ENCODE peak calls at places on chromosomes 4 and X, in seven cellular contexts. One of them, this sample, is unnamed.

GRCh38 chr4:83196936-83197335 is 82.4 kb upstream of the PLAC8 start:
- DNase-seq in activated naive CD4-positive, alpha-beta T cell: no peak
- DNase-seq in right cardiac atrium: no peak
- DNase-seq in GM13976: no peak
- DNase-seq in left ventricle myocardium inferior: no peak
- DNase-seq in NCI-H526 treated with DMSO at 0.1 percent for 48 hours: no peak
- DNase-seq in activated effector memory CD4-positive, alpha-beta T cell treated with Interleukin-2 at 50 U/mL for 16 hours: no peak
- DNase-seq in this sample: no peak

GRCh38 chrX:120664081-120664480 is 34.2 kb upstream of the C1GALT1C1 start:
- DNase-seq in right cardiac atrium: no peak
- DNase-seq in NCI-H526 treated with DMSO at 0.1 percent for 48 hours: no peak
- DNase-seq in activated effector memory CD4-positive, alpha-beta T cell treated with Interleukin-2 at 50 U/mL for 16 hours: no peak
- DNase-seq in GM13976: no peak
- DNase-seq in activated naive CD4-positive, alpha-beta T cell: no peak
- DNase-seq in left ventricle myocardium inferior: no peak
- DNase-seq in this sample: no peak

GRCh38 chrX:17990542-17990941 is 129.4 kb upstream of the RAI2 start:
- DNase-seq in NCI-H526 treated with DMSO at 0.1 percent for 48 hours: no peak
- DNase-seq in activated effector memory CD4-positive, alpha-beta T cell treated with Interleukin-2 at 50 U/mL for 16 hours: no peak
- DNase-seq in activated naive CD4-positive, alpha-beta T cell: no peak
- DNase-seq in left ventricle myocardium inferior: no peak
- DNase-seq in right cardiac atrium: no peak
- DNase-seq in GM13976: no peak
- DNase-seq in this sample: no peak

GRCh38 chr4:151806511-151806927 is 45.7 kb upstream of the GATB start:
- DNase-seq in GM13976: no peak
- DNase-seq in right cardiac atrium: peak
- DNase-seq in NCI-H526 treated with DMSO at 0.1 percent for 48 hours: no peak
- DNase-seq in activated effector memory CD4-positive, alpha-beta T cell treated with Interleukin-2 at 50 U/mL for 16 hours: no peak
- DNase-seq in left ventricle myocardium inferior: no peak
- DNase-seq in activated naive CD4-positive, alpha-beta T cell: no peak
- DNase-seq in this sample: no peak

GRCh38 chr4:184170996-184171395 is 46.7 kb downstream of the ENPP6 start:
- DNase-seq in activated effector memory CD4-positive, alpha-beta T cell treated with Interleukin-2 at 50 U/mL for 16 hours: no peak
- DNase-seq in activated naive CD4-positive, alpha-beta T cell: no peak
- DNase-seq in right cardiac atrium: no peak
- DNase-seq in GM13976: no peak
- DNase-seq in NCI-H526 treated with DMSO at 0.1 percent for 48 hours: peak
- DNase-seq in left ventricle myocardium inferior: no peak
- DNase-seq in this sample: no peak

GRCh38 chr4:1670279-1670678 is 13.8 kb downstream of the FAM53A start:
- DNase-seq in right cardiac atrium: no peak
- DNase-seq in NCI-H526 treated with DMSO at 0.1 percent for 48 hours: no peak
- DNase-seq in activated naive CD4-positive, alpha-beta T cell: no peak
- DNase-seq in activated effector memory CD4-positive, alpha-beta T cell treated with Interleukin-2 at 50 U/mL for 16 hours: no peak
- DNase-seq in GM13976: no peak
- DNase-seq in left ventricle myocardium inferior: no peak
- DNase-seq in this sample: no peak

GRCh38 chr4:158090323-158090722 is 82.5 kb downstream of the GASK1B start:
- DNase-seq in right cardiac atrium: peak
- DNase-seq in NCI-H526 treated with DMSO at 0.1 percent for 48 hours: peak
- DNase-seq in left ventricle myocardium inferior: peak
- DNase-seq in activated effector memory CD4-positive, alpha-beta T cell treated with Interleukin-2 at 50 U/mL for 16 hours: no peak
- DNase-seq in GM13976: no peak
- DNase-seq in activated naive CD4-positive, alpha-beta T cell: no peak
- DNase-seq in this sample: no peak

GRCh38 chrX:48597353-48598264 is at the start of gene WDR13:
- DNase-seq in activated naive CD4-positive, alpha-beta T cell: peak
- DNase-seq in activated effector memory CD4-positive, alpha-beta T cell treated with Interleukin-2 at 50 U/mL for 16 hours: peak
- DNase-seq in GM13976: peak
- DNase-seq in NCI-H526 treated with DMSO at 0.1 percent for 48 hours: peak
- DNase-seq in right cardiac atrium: peak
- DNase-seq in left ventricle myocardium inferior: peak
- DNase-seq in this sample: peak

GRCh38 chr4:165994706-165995105 is 121.7 kb downstream of the TLL1 start:
- DNase-seq in left ventricle myocardium inferior: no peak
- DNase-seq in GM13976: no peak
- DNase-seq in NCI-H526 treated with DMSO at 0.1 percent for 48 hours: no peak
- DNase-seq in activated naive CD4-positive, alpha-beta T cell: no peak
- DNase-seq in activated effector memory CD4-positive, alpha-beta T cell treated with Interleukin-2 at 50 U/mL for 16 hours: no peak
- DNase-seq in right cardiac atrium: no peak
- DNase-seq in this sample: no peak

GRCh38 chrX:107674480-107675364 is 46.4 kb downstream of the PRPS1 start:
- DNase-seq in right cardiac atrium: peak
- DNase-seq in GM13976: peak
- DNase-seq in left ventricle myocardium inferior: peak
- DNase-seq in activated naive CD4-positive, alpha-beta T cell: no peak
- DNase-seq in NCI-H526 treated with DMSO at 0.1 percent for 48 hours: no peak
- DNase-seq in activated effector memory CD4-positive, alpha-beta T cell treated with Interleukin-2 at 50 U/mL for 16 hours: no peak
- DNase-seq in this sample: no peak

GRCh38 chr4:128006592-128006991 is 41.4 kb downstream of the ABHD18 start:
- DNase-seq in right cardiac atrium: no peak
- DNase-seq in activated effector memory CD4-positive, alpha-beta T cell treated with Interleukin-2 at 50 U/mL for 16 hours: no peak
- DNase-seq in activated naive CD4-positive, alpha-beta T cell: no peak
- DNase-seq in NCI-H526 treated with DMSO at 0.1 percent for 48 hours: no peak
- DNase-seq in GM13976: no peak
- DNase-seq in left ventricle myocardium inferior: no peak
- DNase-seq in this sample: no peak

GRCh38 chr4:2484993-2485392 is 16.1 kb downstream of the RNF4 start:
- DNase-seq in GM13976: peak
- DNase-seq in NCI-H526 treated with DMSO at 0.1 percent for 48 hours: no peak
- DNase-seq in activated naive CD4-positive, alpha-beta T cell: peak
- DNase-seq in right cardiac atrium: peak
- DNase-seq in left ventricle myocardium inferior: peak
- DNase-seq in activated effector memory CD4-positive, alpha-beta T cell treated with Interleukin-2 at 50 U/mL for 16 hours: peak
- DNase-seq in this sample: no peak

GRCh38 chr4:110632506-110633357 is 9.9 kb upstream of the PITX2 start:
- DNase-seq in left ventricle myocardium inferior: no peak
- DNase-seq in activated naive CD4-positive, alpha-beta T cell: no peak
- DNase-seq in GM13976: no peak
- DNase-seq in NCI-H526 treated with DMSO at 0.1 percent for 48 hours: no peak
- DNase-seq in activated effector memory CD4-positive, alpha-beta T cell treated with Interleukin-2 at 50 U/mL for 16 hours: no peak
- DNase-seq in right cardiac atrium: no peak
- DNase-seq in this sample: no peak

GRCh38 chr4:67684839-67685531 is 16.0 kb downstream of the UBA6 start:
- DNase-seq in NCI-H526 treated with DMSO at 0.1 percent for 48 hours: no peak
- DNase-seq in activated effector memory CD4-positive, alpha-beta T cell treated with Interleukin-2 at 50 U/mL for 16 hours: no peak
- DNase-seq in GM13976: no peak
- DNase-seq in left ventricle myocardium inferior: no peak
- DNase-seq in activated naive CD4-positive, alpha-beta T cell: no peak
- DNase-seq in right cardiac atrium: no peak
- DNase-seq in this sample: no peak

GRCh38 chr4:55635282-55635681 is 816 bp downstream of the NMU start:
- DNase-seq in activated naive CD4-positive, alpha-beta T cell: no peak
- DNase-seq in right cardiac atrium: no peak
- DNase-seq in left ventricle myocardium inferior: no peak
- DNase-seq in NCI-H526 treated with DMSO at 0.1 percent for 48 hours: no peak
- DNase-seq in activated effector memory CD4-positive, alpha-beta T cell treated with Interleukin-2 at 50 U/mL for 16 hours: no peak
- DNase-seq in GM13976: no peak
- DNase-seq in this sample: no peak

This sample was measured in CMK.